ENCODE peak calls at places on chromosomes 4 and X, in nine cellular contexts. One of them, this sample, is unnamed. For H3K9me3, the result is how much of the 10 kb centered on the place peaks cover.

GRCh38 chr4:94933799-94934198 is 176.0 kb downstream of the BMPR1B start:
- DNase-seq in left ventricle myocardium inferior: no peak
- DNase-seq in heart right ventricle: no peak
- DNase-seq in thyroid gland: no peak
- DNase-seq in endothelial cell of umbilical vein: no peak
- DNase-seq in IMR-90: peak
- DNase-seq in cardiac muscle cell: no peak
- DNase-seq in mammary epithelial cell: no peak
- DNase-seq in AG04450: no peak
- DNase-seq in this sample: no peak

GRCh38 chr4:17168571-17168970 is 270.1 kb upstream of the LDB2 start:
- DNase-seq in left ventricle myocardium inferior: no peak
- DNase-seq in heart right ventricle: no peak
- DNase-seq in thyroid gland: no peak
- DNase-seq in endothelial cell of umbilical vein: peak
- DNase-seq in IMR-90: peak
- DNase-seq in cardiac muscle cell: peak
- DNase-seq in mammary epithelial cell: no peak
- DNase-seq in AG04450: peak
- DNase-seq in this sample: no peak

GRCh38 chrX:155065035-155065734 is 5.8 kb downstream of the CMC4 start:
- DNase-seq in left ventricle myocardium inferior: no peak
- DNase-seq in heart right ventricle: no peak
- DNase-seq in thyroid gland: no peak
- DNase-seq in endothelial cell of umbilical vein: no peak
- DNase-seq in IMR-90: peak
- DNase-seq in cardiac muscle cell: peak
- DNase-seq in mammary epithelial cell: peak
- DNase-seq in AG04450: no peak
- DNase-seq in this sample: no peak

GRCh38 chr4:57214654-57215411 is 104.6 kb upstream of the IGFBP7 start:
- DNase-seq in left ventricle myocardium inferior: no peak
- DNase-seq in heart right ventricle: no peak
- DNase-seq in thyroid gland: no peak
- DNase-seq in endothelial cell of umbilical vein: no peak
- DNase-seq in IMR-90: no peak
- DNase-seq in cardiac muscle cell: no peak
- DNase-seq in mammary epithelial cell: peak
- DNase-seq in AG04450: no peak
- DNase-seq in this sample: no peak

GRCh38 chr4:90127706-90128345 is 632 bp downstream of the CCSER1 start:
- DNase-seq in left ventricle myocardium inferior: peak
- DNase-seq in heart right ventricle: peak
- DNase-seq in thyroid gland: no peak
- DNase-seq in endothelial cell of umbilical vein: peak
- DNase-seq in IMR-90: no peak
- DNase-seq in cardiac muscle cell: peak
- DNase-seq in mammary epithelial cell: peak
- DNase-seq in AG04450: no peak
- DNase-seq in this sample: no peak

GRCh38 chr4:25913851-25914669 is at the start of gene SMIM20:
- DNase-seq in left ventricle myocardium inferior: peak
- DNase-seq in heart right ventricle: peak
- DNase-seq in thyroid gland: peak
- DNase-seq in endothelial cell of umbilical vein: peak
- DNase-seq in IMR-90: peak
- DNase-seq in cardiac muscle cell: peak
- DNase-seq in mammary epithelial cell: peak
- DNase-seq in AG04450: peak
- DNase-seq in this sample: peak

GRCh38 chrX:153486163-153486562 is 8.6 kb upstream of the BGN start:
- DNase-seq in left ventricle myocardium inferior: no peak
- DNase-seq in heart right ventricle: no peak
- DNase-seq in thyroid gland: peak
- DNase-seq in endothelial cell of umbilical vein: no peak
- DNase-seq in IMR-90: no peak
- DNase-seq in cardiac muscle cell: no peak
- DNase-seq in mammary epithelial cell: no peak
- DNase-seq in AG04450: no peak
- DNase-seq in this sample: no peak

GRCh38 chr4:159105063-159105414 is 2.2 kb downstream of the RAPGEF2 start:
- DNase-seq in left ventricle myocardium inferior: no peak
- DNase-seq in heart right ventricle: no peak
- DNase-seq in thyroid gland: no peak
- DNase-seq in endothelial cell of umbilical vein: peak
- DNase-seq in IMR-90: peak
- DNase-seq in cardiac muscle cell: no peak
- DNase-seq in mammary epithelial cell: peak
- DNase-seq in AG04450: no peak
- DNase-seq in this sample: no peak

GRCh38 chr4:74632634-74633033 is 161.7 kb downstream of the BTC start:
- DNase-seq in left ventricle myocardium inferior: no peak
- DNase-seq in heart right ventricle: no peak
- DNase-seq in thyroid gland: no peak
- DNase-seq in endothelial cell of umbilical vein: peak
- DNase-seq in IMR-90: peak
- DNase-seq in cardiac muscle cell: peak
- DNase-seq in mammary epithelial cell: peak
- DNase-seq in AG04450: peak
- DNase-seq in this sample: peak

GRCh38 chr4:124262211-124263179 is 450.0 kb downstream of the ANKRD50 start:
- DNase-seq in left ventricle myocardium inferior: no peak
- DNase-seq in heart right ventricle: no peak
- DNase-seq in thyroid gland: peak
- DNase-seq in endothelial cell of umbilical vein: peak
- DNase-seq in IMR-90: peak
- DNase-seq in cardiac muscle cell: peak
- DNase-seq in mammary epithelial cell: peak
- DNase-seq in AG04450: peak
- DNase-seq in this sample: no peak

GRCh38 chr4:154366956-154367355 is 124.6 kb downstream of the DCHS2 start:
- DNase-seq in left ventricle myocardium inferior: no peak
- DNase-seq in heart right ventricle: no peak
- DNase-seq in thyroid gland: peak
- DNase-seq in endothelial cell of umbilical vein: no peak
- DNase-seq in IMR-90: no peak
- DNase-seq in cardiac muscle cell: no peak
- DNase-seq in mammary epithelial cell: no peak
- DNase-seq in AG04450: no peak
- DNase-seq in this sample: no peak

GRCh38 chr4:183571350-183572076 is 66.7 kb downstream of the ING2 start:
- DNase-seq in left ventricle myocardium inferior: no peak
- DNase-seq in heart right ventricle: peak
- DNase-seq in thyroid gland: peak
- DNase-seq in endothelial cell of umbilical vein: no peak
- DNase-seq in IMR-90: peak
- DNase-seq in cardiac muscle cell: peak
- DNase-seq in mammary epithelial cell: peak
- DNase-seq in AG04450: no peak
- DNase-seq in this sample: no peak

GRCh38 chr4:98663226-98664006 is 5.0 kb upstream of the TSPAN5 start:
- DNase-seq in left ventricle myocardium inferior: peak
- DNase-seq in heart right ventricle: no peak
- DNase-seq in thyroid gland: no peak
- DNase-seq in endothelial cell of umbilical vein: no peak
- DNase-seq in IMR-90: no peak
- DNase-seq in cardiac muscle cell: no peak
- DNase-seq in mammary epithelial cell: no peak
- DNase-seq in AG04450: no peak
- DNase-seq in this sample: peak

GRCh38 chr4:157837071-157837470 is 335.8 kb downstream of the GASK1B start:
- DNase-seq in left ventricle myocardium inferior: no peak
- DNase-seq in heart right ventricle: no peak
- DNase-seq in thyroid gland: no peak
- DNase-seq in endothelial cell of umbilical vein: no peak
- DNase-seq in IMR-90: no peak
- DNase-seq in cardiac muscle cell: no peak
- DNase-seq in mammary epithelial cell: no peak
- DNase-seq in AG04450: no peak
- DNase-seq in this sample: no peak

GRCh38 chr4:165684177-165684870 is 188.7 kb upstream of the TLL1 start:
- DNase-seq in left ventricle myocardium inferior: no peak
- DNase-seq in heart right ventricle: no peak
- DNase-seq in thyroid gland: no peak
- DNase-seq in endothelial cell of umbilical vein: peak
- DNase-seq in IMR-90: no peak
- DNase-seq in cardiac muscle cell: peak
- DNase-seq in mammary epithelial cell: peak
- DNase-seq in AG04450: no peak
- DNase-seq in this sample: no peak

GRCh38 chr4:165678236-165678960 is 194.6 kb upstream of the TLL1 start:
- DNase-seq in left ventricle myocardium inferior: no peak
- DNase-seq in heart right ventricle: no peak
- DNase-seq in thyroid gland: no peak
- DNase-seq in endothelial cell of umbilical vein: no peak
- DNase-seq in IMR-90: no peak
- DNase-seq in cardiac muscle cell: no peak
- DNase-seq in mammary epithelial cell: no peak
- DNase-seq in AG04450: no peak
- DNase-seq in this sample: no peak

GRCh38 chr4:165680821-165681220 is 192.2 kb upstream of the TLL1 start:
- DNase-seq in left ventricle myocardium inferior: no peak
- DNase-seq in heart right ventricle: no peak
- DNase-seq in thyroid gland: no peak
- DNase-seq in endothelial cell of umbilical vein: peak
- DNase-seq in IMR-90: no peak
- DNase-seq in cardiac muscle cell: no peak
- DNase-seq in mammary epithelial cell: no peak
- DNase-seq in AG04450: no peak
- DNase-seq in this sample: no peak

GRCh38 chr4:165686756-165687155 is 186.3 kb upstream of the TLL1 start:
- DNase-seq in left ventricle myocardium inferior: no peak
- DNase-seq in heart right ventricle: no peak
- DNase-seq in thyroid gland: no peak
- DNase-seq in endothelial cell of umbilical vein: no peak
- DNase-seq in IMR-90: no peak
- DNase-seq in cardiac muscle cell: no peak
- DNase-seq in mammary epithelial cell: no peak
- DNase-seq in AG04450: no peak
- DNase-seq in this sample: no peak

GRCh38 chr4:165682621-165683020 is 190.4 kb upstream of the TLL1 start:
- DNase-seq in left ventricle myocardium inferior: no peak
- DNase-seq in heart right ventricle: no peak
- DNase-seq in thyroid gland: no peak
- DNase-seq in endothelial cell of umbilical vein: no peak
- DNase-seq in IMR-90: no peak
- DNase-seq in cardiac muscle cell: peak
- DNase-seq in mammary epithelial cell: peak
- DNase-seq in AG04450: no peak
- DNase-seq in this sample: no peak
- H3K27ac ChIP-seq in left ventricle myocardium inferior: no peak
- H3K27ac ChIP-seq in heart right ventricle: no peak
- H3K27ac ChIP-seq in thyroid gland: no peak
- H3K27ac ChIP-seq in endothelial cell of umbilical vein: no peak
- H3K27ac ChIP-seq in IMR-90: no peak
- H3K27ac ChIP-seq in cardiac muscle cell: no peak
- H3K27ac ChIP-seq in mammary epithelial cell: no peak
- H3K27ac ChIP-seq in AG04450: no peak
- H3K27ac ChIP-seq in this sample: no peak

DNA sequence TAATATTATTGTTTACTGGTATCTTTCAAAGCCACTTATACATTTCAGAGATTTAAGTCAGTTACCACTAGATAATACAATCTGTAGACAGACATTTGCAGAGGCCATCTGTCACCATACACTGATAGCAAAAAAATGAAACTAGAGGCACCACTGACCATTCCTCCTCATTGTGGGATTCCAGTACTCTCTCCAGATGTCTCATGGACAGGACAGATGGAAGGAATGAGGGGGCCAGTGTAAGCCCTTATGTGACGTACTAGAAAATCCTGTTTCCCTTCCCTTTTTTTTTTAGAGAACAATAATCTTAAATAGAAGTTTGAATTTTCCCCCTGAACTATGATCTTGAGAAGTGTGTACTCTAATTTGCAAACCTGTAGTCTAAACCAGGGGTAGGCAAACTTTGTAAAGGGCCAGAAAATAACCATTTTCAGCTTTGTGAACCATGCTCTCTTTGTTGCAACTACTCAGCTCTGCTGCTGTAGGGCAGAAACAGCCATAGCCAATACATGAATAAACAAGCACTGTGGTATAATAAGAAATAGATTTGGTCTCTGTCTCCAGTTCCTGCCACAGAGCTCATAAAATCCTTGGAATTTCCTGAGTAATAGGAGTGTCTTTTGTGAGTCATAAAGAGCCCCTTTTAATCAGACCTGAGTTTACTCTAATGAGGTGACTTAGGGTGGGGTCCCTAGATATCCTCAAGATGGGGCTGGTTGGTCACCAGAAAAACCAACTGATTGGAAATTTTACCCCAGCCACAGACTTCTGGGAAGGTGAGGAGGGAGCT is 90.4 kb downstream of the MOSPD2 start:
- DNase-seq in left ventricle myocardium inferior: no peak
- DNase-seq in heart right ventricle: no peak
- DNase-seq in thyroid gland: no peak
- DNase-seq in endothelial cell of umbilical vein: peak
- DNase-seq in IMR-90: peak
- DNase-seq in cardiac muscle cell: peak
- DNase-seq in mammary epithelial cell: peak
- DNase-seq in AG04450: no peak
- DNase-seq in this sample: no peak
- TF ChIP-seq CTCF in left ventricle myocardium inferior: no peak
- TF ChIP-seq CTCF in heart right ventricle: no peak
- TF ChIP-seq CTCF in thyroid gland: no peak
- TF ChIP-seq CTCF in endothelial cell of umbilical vein: no peak
- TF ChIP-seq CTCF in IMR-90: no peak
- TF ChIP-seq CTCF in cardiac muscle cell: no peak
- TF ChIP-seq CTCF in mammary epithelial cell: no peak
- TF ChIP-seq CTCF in AG04450: no peak
- TF ChIP-seq CTCF in this sample: no peak

GRCh38 chr4:161101881-161102280 is 1061.9 kb downstream of the FSTL5 start:
- DNase-seq in left ventricle myocardium inferior: no peak
- DNase-seq in heart right ventricle: no peak
- DNase-seq in thyroid gland: no peak
- DNase-seq in endothelial cell of umbilical vein: no peak
- DNase-seq in IMR-90: no peak
- DNase-seq in cardiac muscle cell: no peak
- DNase-seq in mammary epithelial cell: no peak
- DNase-seq in AG04450: no peak
- DNase-seq in this sample: no peak

DNA sequence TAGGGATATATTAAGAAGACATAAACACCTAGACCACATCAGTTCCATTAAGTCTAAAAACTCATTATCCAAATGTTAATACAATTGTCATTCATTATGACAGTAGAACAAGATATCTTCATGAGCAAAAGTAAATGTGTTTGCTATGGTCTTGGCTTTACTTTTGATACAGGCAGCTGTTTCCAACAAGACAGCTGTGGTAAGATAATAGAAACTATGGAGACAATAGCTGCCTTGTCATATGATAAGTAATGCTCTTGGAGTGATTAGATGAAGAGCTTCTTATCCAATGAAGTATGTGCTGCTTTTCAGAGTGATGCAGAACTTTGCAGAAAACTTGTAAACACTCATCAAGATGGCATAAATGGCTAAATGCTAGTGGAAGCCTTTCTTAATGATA is 1066.0 kb downstream of the FSTL5 start:
- DNase-seq in left ventricle myocardium inferior: no peak
- DNase-seq in heart right ventricle: no peak
- DNase-seq in thyroid gland: no peak
- DNase-seq in endothelial cell of umbilical vein: no peak
- DNase-seq in IMR-90: no peak
- DNase-seq in cardiac muscle cell: no peak
- DNase-seq in mammary epithelial cell: no peak
- DNase-seq in AG04450: no peak
- DNase-seq in this sample: no peak
- H3K9me3 ChIP-seq in left ventricle myocardium inferior: under half
- H3K9me3 ChIP-seq in heart right ventricle: under half
- H3K9me3 ChIP-seq in thyroid gland: under half
- H3K9me3 ChIP-seq in endothelial cell of umbilical vein: under half
- H3K9me3 ChIP-seq in IMR-90: under half
- H3K9me3 ChIP-seq in cardiac muscle cell: under half
- H3K9me3 ChIP-seq in mammary epithelial cell: under half
- H3K9me3 ChIP-seq in AG04450: under half
- H3K9me3 ChIP-seq in this sample: under half

GRCh38 chr4:28463184-28463690 is 1602.6 kb downstream of the STIM2 start:
- DNase-seq in left ventricle myocardium inferior: no peak
- DNase-seq in heart right ventricle: no peak
- DNase-seq in thyroid gland: no peak
- DNase-seq in endothelial cell of umbilical vein: no peak
- DNase-seq in IMR-90: peak
- DNase-seq in cardiac muscle cell: no peak
- DNase-seq in mammary epithelial cell: no peak
- DNase-seq in AG04450: no peak
- DNase-seq in this sample: no peak
- H3K27ac ChIP-seq in left ventricle myocardium inferior: no peak
- H3K27ac ChIP-seq in heart right ventricle: no peak
- H3K27ac ChIP-seq in thyroid gland: no peak
- H3K27ac ChIP-seq in endothelial cell of umbilical vein: no peak
- H3K27ac ChIP-seq in IMR-90: no peak
- H3K27ac ChIP-seq in cardiac muscle cell: no peak
- H3K27ac ChIP-seq in mammary epithelial cell: no peak
- H3K27ac ChIP-seq in AG04450: no peak
- H3K27ac ChIP-seq in this sample: no peak

This sample was measured in CD4-positive, alpha-beta T cell.